ENCODE peak calls at places on chromosomes 12 and 14, in six cellular contexts. C is ovary, L is tibial artery, X is GM23248, P is HL-60, N is caudate nucleus. R is an unnamed sample.

GRCh38 chr12:47737936-47738335 is 12.6 kb upstream of the ENDOU start:
- DNase-seq in C (peak), L (no peak), X (no peak), P (no peak), N (no peak), R (no peak)

GRCh38 chr12:53616950-53617349 is 9.2 kb downstream of the ATF7 start:
- DNase-seq in C (no peak), L (no peak), X (no peak), P (peak), N (no peak), R (no peak)

GRCh38 chr12:24778486-24779304 is 170.2 kb downstream of the BCAT1 start:
- DNase-seq in C (no peak), L (no peak), X (peak), P (no peak), N (no peak), R (no peak)

GRCh38 chr12:124788936-124789555 is 74.6 kb downstream of the SCARB1 start:
- DNase-seq in C (no peak), L (no peak), X (no peak), P (no peak), N (no peak), R (no peak)

GRCh38 chr12:9943244-9943643 is 11.1 kb upstream of the CLEC2A start:
- DNase-seq in C (no peak), L (no peak), X (no peak), P (no peak), N (no peak), R (no peak)

GRCh38 chr12:2227360-2227759 is 174.6 kb downstream of the CACNA1C start:
- DNase-seq in C (no peak), L (no peak), X (no peak), P (no peak), N (no peak), R (no peak)

GRCh38 chr12:81450920-81451739 is 308.0 kb downstream of the PPFIA2 start:
- DNase-seq in C (no peak), L (no peak), X (peak), P (peak), N (no peak), R (peak)

GRCh38 chr14:67567654-67568053 is 32.4 kb downstream of the PIGH start:
- DNase-seq in C (no peak), L (peak), X (no peak), P (no peak), N (no peak), R (no peak)

GRCh38 chr12:4909734-4910501 is at the start of gene KCNA1:
- DNase-seq in C (no peak), L (no peak), X (peak), P (no peak), N (no peak), R (no peak)

GRCh38 chr12:118103601-118104382 is at the start of gene VSIG10:
- DNase-seq in C (peak), L (peak), X (peak), P (peak), N (no peak), R (peak)

GRCh38 chr14:102445066-102445465 is 64.5 kb downstream of the ANKRD9 start:
- DNase-seq in C (no peak), L (peak), X (no peak), P (peak), N (no peak), R (peak)

GRCh38 chr12:55058776-55059175 is 39.0 kb downstream of the NEUROD4 start:
- DNase-seq in C (no peak), L (no peak), X (no peak), P (no peak), N (no peak), R (no peak)

GRCh38 chr12:1297206-1297605 is 297.2 kb downstream of the FBXL14 start:
- DNase-seq in C (no peak), L (no peak), X (peak), P (no peak), N (no peak), R (no peak)

GRCh38 chr12:96081596-96081995 is 46.2 kb upstream of the LTA4H start:
- DNase-seq in C (no peak), L (no peak), X (no peak), P (no peak), N (no peak), R (no peak)

GRCh38 chr12:109461846-109462766 is 15.0 kb downstream of the KCTD10 start:
- DNase-seq in C (peak), L (peak), X (peak), P (no peak), N (no peak), R (no peak)

GRCh38 chr12:53930591-53931255 is 7.9 kb upstream of the HOXC13 start:
- DNase-seq in C (no peak), L (no peak), X (no peak), P (no peak), N (no peak), R (no peak)

GRCh38 chr14:22606380-22606779 is 8.3 kb downstream of the ABHD4 start:
- DNase-seq in C (no peak), L (no peak), X (no peak), P (no peak), N (no peak), R (no peak)

GRCh38 chr12:49565119-49565955 is 2.6 kb downstream of the MCRS1 start:
- DNase-seq in C (no peak), L (peak), X (no peak), P (no peak), N (no peak), R (no peak)

GRCh38 chr12:64085154-64085553 is 136.9 kb downstream of the KICS2 start:
- DNase-seq in C (no peak), L (no peak), X (no peak), P (no peak), N (no peak), R (no peak)
- H3K27ac ChIP-seq in C (no peak), L (no peak), X (peak), P (no peak), N (no peak), R (no peak)

GRCh38 chr12:114408881-114409795 is 3.2 kb upstream of the TBX5 start:
- DNase-seq in C (no peak), L (no peak), X (peak), P (no peak), N (no peak), R (no peak)
- H3K27ac ChIP-seq in C (no peak), L (no peak), X (peak), P (no peak), N (no peak), R (no peak)

GRCh38 chr12:104480012-104480411 is 23.3 kb downstream of the CHST11 start:
- DNase-seq in C (no peak), L (no peak), X (no peak), P (no peak), N (no peak), R (no peak)
- H3K27ac ChIP-seq in C (no peak), L (no peak), X (peak), P (peak), N (no peak), R (no peak)

GRCh38 chr14:99179946-99180345 is 92.1 kb downstream of the BCL11B start:
- DNase-seq in C (no peak), L (no peak), X (no peak), P (no peak), N (no peak), R (no peak)
- H3K27ac ChIP-seq in C (no peak), L (no peak), X (no peak), P (no peak), N (no peak), R (no peak)

GRCh38 chr14:71554959-71555612 is 377.1 kb upstream of the RGS6 start:
- DNase-seq in C (no peak), L (no peak), X (no peak), P (no peak), N (no peak), R (no peak)
- H3K27ac ChIP-seq in C (no peak), L (peak), X (no peak), P (peak), N (no peak), R (no peak)

R was measured in substantia nigra.